ENCODE peak calls at places on chromosomes 4 and X, in four cellular contexts. I is GM23248, F is HL-60, M is colonic mucosa. L is an unnamed sample.

GRCh38 chr4:40414673-40415072 is 79.5 kb downstream of the CHRNA9 start:
- DNase-seq in I (no peak), M (no peak), F (no peak), L (no peak)

GRCh38 chr4:100935090-100935489 is 412.2 kb downstream of the PPP3CA start:
- DNase-seq in F (no peak), M (no peak), I (peak), L (no peak)

GRCh38 chr4:169397762-169398161 is 127.0 kb upstream of the SH3RF1 start:
- DNase-seq in M (no peak), I (peak), F (no peak), L (no peak)

GRCh38 chr4:1981251-1982055 is 27.3 kb downstream of the NELFA start:
- DNase-seq in M (peak), I (peak), F (no peak), L (no peak)

GRCh38 chrX:39856472-39857121 is 241.2 kb downstream of the BCOR start:
- DNase-seq in I (no peak), M (no peak), F (no peak), L (no peak)

GRCh38 chrX:76643590-76643989 is 216.1 kb downstream of the MAGEE1 start:
- DNase-seq in M (no peak), I (no peak), F (no peak), L (no peak)

GRCh38 chrX:136752796-136753195 is 27.9 kb downstream of the ARHGEF6 start:
- DNase-seq in M (no peak), I (peak), F (no peak), L (no peak)

GRCh38 chrX:12206413-12206812 is 68.1 kb downstream of the FRMPD4 start:
- DNase-seq in F (no peak), I (no peak), M (no peak), L (no peak)

GRCh38 chr4:20017035-20017434 is 234.7 kb upstream of the SLIT2 start:
- DNase-seq in F (no peak), I (peak), M (no peak), L (no peak)

GRCh38 chrX:71111141-71111843 is at the start of gene IL2RG:
- DNase-seq in M (peak), I (no peak), F (no peak), L (no peak)

GRCh38 chrX:151973851-151974335 is 583 bp downstream of the GABRE start:
- DNase-seq in F (no peak), M (peak), I (peak), L (no peak)

GRCh38 chr4:2944091-2944482 is 19.1 kb downstream of the NOP14 start:
- DNase-seq in F (no peak), I (no peak), M (no peak), L (no peak)

GRCh38 chrX:128928636-128929035 is 594.7 kb downstream of the SMARCA1 start:
- DNase-seq in F (no peak), I (no peak), M (no peak), L (no peak)

GRCh38 chrX:10326578-10326977 is 169.8 kb downstream of the CLCN4 start:
- DNase-seq in I (peak), M (no peak), F (no peak), L (no peak)

GRCh38 chr4:2248044-2248780 is 6.3 kb upstream of the HAUS3 start:
- DNase-seq in F (no peak), M (no peak), I (no peak), L (no peak)

GRCh38 chr4:8340721-8341680 is 71.4 kb downstream of the HTRA3 start:
- DNase-seq in I (no peak), F (no peak), M (peak), L (no peak)

GRCh38 chrX:119734897-119735339 is 23.5 kb upstream of the SOWAHD start:
- DNase-seq in F (no peak), M (no peak), I (peak), L (no peak)

GRCh38 chrX:3548743-3549441 is 164.6 kb downstream of the PRKX start:
- DNase-seq in I (peak), F (no peak), M (no peak), L (no peak)

GRCh38 chr4:76527666-76528065 is 92.6 kb downstream of the SHROOM3 start:
- DNase-seq in F (no peak), I (no peak), M (no peak), L (no peak)

GRCh38 chr4:6076391-6076790 is 58.2 kb upstream of the C4orf50 start:
- DNase-seq in I (no peak), F (no peak), M (no peak), L (no peak)

GRCh38 chr4:174352405-174352804 is 68.7 kb downstream of the CEP44 start:
- DNase-seq in F (no peak), M (no peak), I (no peak), L (no peak)

GRCh38 chr4:8081621-8082516 is 76.7 kb downstream of the ABLIM2 start:
- DNase-seq in F (no peak), M (no peak), I (no peak), L (no peak)

GRCh38 chrX:110853610-110854009 is 58.0 kb upstream of the CHRDL1 start:
- DNase-seq in I (peak), F (no peak), M (no peak), L (no peak)

GRCh38 chrX:1767026-1767425 is 152.2 kb downstream of the ASMT start:
- DNase-seq in I (no peak), F (no peak), M (no peak), L (no peak)

GRCh38 chr4:94758700-94759399 is 1.1 kb downstream of the BMPR1B start:
- DNase-seq in I (peak), M (no peak), F (no peak), L (no peak)

GRCh38 chrX:110588164-110588563 is 207.5 kb downstream of the CHRDL1 start:
- DNase-seq in I (no peak), F (no peak), M (no peak), L (no peak)

GRCh38 chr4:76571274-76571673 is 136.2 kb downstream of the SHROOM3 start:
- DNase-seq in I (no peak), M (no peak), F (no peak), L (no peak)

GRCh38 chr4:173227753-173228152 is 59.1 kb downstream of the GALNT7 start:
- DNase-seq in M (no peak), I (no peak), F (no peak), L (no peak)

GRCh38 chrX:44889824-44890223 is 16.8 kb downstream of the KDM6A start:
- DNase-seq in M (no peak), F (no peak), I (no peak), L (no peak)

GRCh38 chr4:184355111-184355604 is 119.2 kb downstream of the IRF2 start:
- DNase-seq in I (peak), F (peak), M (peak), L (no peak)

GRCh38 chr4:130333241-130333759 is 1237.3 kb downstream of the C4orf33 start:
- DNase-seq in F (no peak), I (no peak), M (no peak), L (no peak)

GRCh38 chr4:169975837-169976796 is 50.1 kb downstream of the MFAP3L start:
- DNase-seq in I (peak), M (peak), F (no peak), L (no peak)

GRCh38 chrX:133412246-133412645 is 3.0 kb downstream of the GPC4 start:
- DNase-seq in M (no peak), I (peak), F (no peak), L (no peak)

GRCh38 chr4:153137168-153137567 is 67.1 kb upstream of the TRIM2 start:
- DNase-seq in M (no peak), I (peak), F (no peak), L (no peak)

GRCh38 chrX:13167444-13168207 is 123.2 kb upstream of the FAM9C start:
- DNase-seq in M (no peak), I (peak), F (peak), L (no peak)

GRCh38 chrX:129522184-129523059 is 868 bp downstream of the SMARCA1 start:
- DNase-seq in M (peak), I (peak), F (no peak), L (no peak)

GRCh38 chr4:129167640-129168260 is 71.8 kb downstream of the C4orf33 start:
- DNase-seq in F (no peak), I (no peak), M (no peak), L (no peak)

GRCh38 chr4:3223986-3224748 is 24.8 kb upstream of the MSANTD1 start:
- DNase-seq in I (no peak), M (no peak), F (no peak), L (no peak)

GRCh38 chrX:22383988-22384387 is 111.3 kb downstream of the CBLL2 start:
- DNase-seq in I (no peak), F (no peak), M (no peak), L (no peak)

GRCh38 chrX:18566748-18567147 is 105.2 kb downstream of the RS1 start:
- DNase-seq in I (no peak), F (no peak), M (no peak), L (no peak)

DNA sequence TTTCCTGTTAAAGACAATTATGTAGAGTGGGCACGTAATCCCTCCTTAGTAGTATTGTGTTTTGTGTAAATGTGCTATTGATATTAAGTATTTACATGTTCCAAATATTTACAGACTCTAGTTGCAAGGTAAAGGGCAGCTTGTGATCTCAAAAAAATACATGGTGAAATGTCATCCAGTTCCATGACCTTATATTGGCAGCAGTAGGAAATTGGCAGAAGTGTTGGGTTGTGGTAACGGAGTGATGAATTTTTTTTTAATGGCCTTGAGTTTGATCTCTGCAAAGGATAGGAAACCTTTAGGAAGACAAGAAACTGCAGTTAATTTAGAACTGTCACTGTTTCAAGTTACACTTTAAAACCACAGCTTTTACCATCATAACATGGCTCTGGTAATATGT is 74.3 kb downstream of the NPNT start:
- DNase-seq in I (no peak), F (no peak), M (no peak), L (no peak)
- H3K27ac ChIP-seq in I (no peak), F (no peak), M (no peak), L (no peak)

GRCh38 chr4:55183926-55184599 is 58.7 kb upstream of the KDR start:
- DNase-seq in I (peak), M (no peak), F (no peak), L (peak)
- H3K27ac ChIP-seq in I (peak), M (no peak), F (no peak), L (peak)

DNA sequence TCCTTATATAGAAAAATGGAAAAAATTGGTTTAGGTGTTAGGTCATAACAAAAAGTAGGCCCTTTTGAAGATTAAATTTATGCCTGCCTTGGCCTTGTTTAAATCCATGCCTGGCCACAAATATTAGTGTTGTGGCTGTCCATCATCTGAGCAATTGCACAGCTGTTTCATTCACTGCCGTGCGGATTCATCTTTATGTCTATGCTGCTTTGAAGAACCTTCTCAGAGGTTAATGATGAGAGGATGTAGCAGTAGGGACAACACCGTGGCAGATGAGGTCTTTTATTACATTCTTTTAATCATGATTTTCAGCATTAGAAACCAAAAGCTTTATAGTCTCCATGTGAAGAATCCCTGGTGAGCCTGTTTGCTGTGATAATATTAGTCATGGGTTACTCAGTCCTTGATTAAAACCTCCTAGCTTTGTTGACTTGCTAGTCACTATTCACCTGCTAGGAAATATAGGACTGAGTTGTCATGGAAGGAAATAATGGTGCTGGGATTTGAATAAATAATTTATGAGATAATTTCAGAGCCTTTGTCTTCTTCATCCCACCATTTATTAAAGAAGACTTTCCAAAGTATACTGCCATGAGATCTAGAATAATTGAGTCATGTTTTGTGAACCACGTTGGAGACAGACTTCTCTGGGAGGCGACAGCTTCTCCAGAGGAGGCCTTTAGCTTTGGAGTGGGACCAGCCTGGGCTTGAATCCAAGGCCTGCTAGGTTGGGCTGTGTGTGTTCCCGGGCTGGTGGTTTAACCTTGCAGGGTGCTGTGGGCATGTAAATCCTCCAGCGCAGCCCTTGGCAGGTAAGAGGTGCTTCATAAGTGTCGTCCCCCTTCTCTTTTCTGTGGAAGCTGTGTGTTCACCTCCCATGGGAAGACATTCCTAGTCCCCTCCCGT is 53.5 kb downstream of the PTTG2 start:
- DNase-seq in F (no peak), I (peak), M (no peak), L (no peak)
- H3K27ac ChIP-seq in F (no peak), I (no peak), M (no peak), L (no peak)

GRCh38 chrX:149830192-149830873 is 48.6 kb downstream of the MAGEA9 start:
- DNase-seq in M (no peak), I (peak), F (no peak), L (no peak)

GRCh38 chrX:149825424-149825823 is 43.7 kb downstream of the MAGEA9 start:
- DNase-seq in F (no peak), M (no peak), I (peak), L (no peak)

GRCh38 chrX:149829751-149830191 is 48.0 kb downstream of the MAGEA9 start:
- DNase-seq in F (no peak), I (peak), M (no peak), L (peak)

GRCh38 chrX:149831473-149831872 is 49.5 kb upstream of the MAGEA8 start:
- DNase-seq in I (no peak), M (no peak), F (no peak), L (no peak)

GRCh38 chrX:149827254-149827653 is 45.5 kb downstream of the MAGEA9 start:
- DNase-seq in I (no peak), F (no peak), M (no peak), L (no peak)
- H3K27ac ChIP-seq in I (no peak), F (no peak), M (no peak), L (peak)

GRCh38 chr4:139763205-139763604 is 97.6 kb downstream of the MGST2 start:
- DNase-seq in M (no peak), F (no peak), I (no peak), L (no peak)

GRCh38 chr4:139762715-139763114 is 97.1 kb downstream of the MGST2 start:
- DNase-seq in F (no peak), I (no peak), M (no peak), L (no peak)

GRCh38 chr4:139763668-139764067 is 98.0 kb downstream of the MGST2 start:
- DNase-seq in M (no peak), F (no peak), I (no peak), L (no peak)

GRCh38 chr4:139760558-139760957 is 94.9 kb downstream of the MGST2 start:
- DNase-seq in F (no peak), I (no peak), M (no peak), L (no peak)

DNA sequence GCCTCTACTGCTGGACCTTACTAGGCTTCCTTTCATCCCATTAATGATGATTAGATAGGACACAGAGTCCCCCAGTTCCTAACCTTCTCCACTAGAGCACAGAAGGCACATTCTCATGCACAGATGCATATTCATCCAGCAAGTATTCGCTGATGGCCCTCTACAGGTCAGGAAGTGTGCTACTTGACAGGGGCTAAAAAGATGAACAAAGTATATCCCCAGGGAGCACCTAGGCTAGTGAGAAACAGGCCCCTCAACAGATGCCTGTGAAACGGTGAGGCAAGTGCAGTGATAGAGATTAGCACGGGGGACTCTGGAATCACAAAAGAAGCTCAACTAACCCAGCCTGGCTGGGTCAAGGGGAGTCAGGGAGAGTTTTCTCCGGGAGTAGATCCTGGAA is 95.8 kb downstream of the MGST2 start:
- DNase-seq in F (no peak), I (peak), M (no peak), L (no peak)
- H3K27ac ChIP-seq in F (no peak), I (no peak), M (no peak), L (no peak)

DNA sequence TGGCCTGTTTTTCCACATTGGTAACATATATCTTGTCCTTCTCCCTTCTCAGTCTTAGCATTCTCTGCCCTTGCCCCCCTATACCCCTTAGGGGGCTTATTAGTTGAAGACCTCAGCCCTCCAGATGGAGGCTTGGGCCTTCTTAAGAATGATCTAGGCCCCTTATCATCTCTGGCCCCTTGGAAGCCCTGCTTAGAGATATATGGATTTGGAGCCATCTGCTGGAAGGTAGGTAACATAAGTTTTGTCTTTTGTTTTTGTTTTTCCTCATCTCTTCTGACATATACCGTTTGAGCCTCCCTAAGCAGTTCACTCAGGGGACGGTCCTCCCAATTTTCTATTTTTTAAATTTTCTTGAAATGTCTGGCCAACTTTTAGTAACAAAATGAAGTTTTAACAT is 48.3 kb upstream of the NAP1L2 start:
- DNase-seq in I (peak), F (no peak), M (no peak), L (no peak)
- H3K27ac ChIP-seq in I (no peak), F (no peak), M (no peak), L (no peak)

DNA sequence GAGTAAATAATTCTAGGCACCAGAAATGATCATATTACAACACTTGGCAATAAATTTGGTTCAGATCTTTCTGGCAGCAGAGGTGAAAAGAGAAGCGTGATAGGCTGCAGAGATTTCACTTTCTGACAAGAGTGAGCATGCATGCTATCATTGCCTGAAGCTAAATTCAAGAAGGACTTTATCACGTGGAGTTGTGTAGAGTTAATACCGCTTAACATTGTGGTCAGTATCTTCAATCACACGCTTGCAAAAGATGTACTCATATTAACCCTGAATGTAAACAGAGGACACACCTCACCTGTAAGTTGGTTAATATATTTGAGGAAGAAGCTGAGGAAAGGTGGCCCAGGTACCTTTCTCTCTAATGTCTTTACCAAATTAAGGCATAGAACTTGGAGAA is 31.4 kb upstream of the RBPJ start:
- DNase-seq in M (no peak), F (no peak), I (no peak), L (peak)
- H3K27ac ChIP-seq in M (no peak), F (peak), I (no peak), L (no peak)

DNA sequence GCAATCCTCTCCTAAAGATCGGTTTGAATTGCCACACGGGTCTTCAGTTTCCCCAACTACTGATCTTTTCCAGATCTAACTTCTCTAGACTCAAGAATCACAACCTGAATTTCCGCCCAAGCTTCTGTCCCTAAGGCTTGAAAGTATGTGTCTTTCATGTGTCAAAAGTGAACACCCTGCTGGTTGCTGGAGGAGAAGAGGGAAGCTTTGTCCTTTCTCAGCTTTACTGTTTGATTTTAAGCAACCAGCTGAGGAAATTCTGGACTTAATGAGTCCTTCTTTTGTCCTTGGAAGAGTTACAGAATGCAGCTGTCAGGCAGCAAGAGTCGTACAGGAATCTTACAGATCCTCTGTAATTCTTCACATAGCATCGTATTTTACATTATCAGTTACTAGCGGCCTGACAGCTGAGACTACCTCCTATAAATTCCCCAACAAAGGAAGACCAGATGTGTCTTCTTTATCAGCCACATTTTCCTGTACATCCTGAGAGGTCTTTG is 93.7 kb downstream of the INPP4B start:
- DNase-seq in I (peak), F (no peak), M (no peak), L (no peak)
- H3K27ac ChIP-seq in I (no peak), F (no peak), M (no peak), L (no peak)

DNA sequence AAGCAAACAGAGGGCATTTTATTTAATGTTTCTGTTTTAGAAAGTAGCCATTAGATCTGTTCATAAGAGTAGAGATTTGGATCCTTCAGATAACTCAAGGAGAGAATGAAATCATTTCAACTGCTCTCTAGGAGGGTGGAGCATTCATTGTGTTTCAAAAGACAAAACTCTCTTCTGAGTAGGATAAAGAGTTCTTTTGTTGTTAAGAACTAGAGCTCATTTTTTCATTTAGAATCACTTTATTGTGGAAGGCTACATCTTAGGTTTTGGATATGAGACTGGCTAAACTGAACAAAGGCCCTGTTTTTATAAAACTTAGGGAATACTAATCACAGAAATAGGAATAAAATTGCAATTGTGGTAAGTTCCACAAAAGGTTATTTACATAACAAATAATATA is 193.9 kb upstream of the PCDH10 start:
- DNase-seq in M (no peak), I (no peak), F (no peak), L (no peak)
- H3K27ac ChIP-seq in M (no peak), I (no peak), F (no peak), L (no peak)

L was measured in epithelial cell of prostate.